ENCODE peak calls at places on chromosomes 4 and X, in eight cellular contexts. S is cerebellum; W is dorsolateral prefrontal cortex; K is stimulated activated naive CD8-positive, alpha-beta T cell treated with anti-CD3 and anti-CD28 coated beads, Interleukin-15, Interleukin-2, amounts not matched to agents 100 U/mL and 50 U/mL, for 24 hours; N is GM03348; J is hippocampal formation; I is activated CD8-positive, alpha-beta T cell treated with anti-CD3 and anti-CD28 coated beads, Interleukin-2, amount 10 ng/mL, durations not matched to agents 7 days and 5 days; M is nephron progenitor cell. Q is an unnamed sample.

GRCh38 chr4:71974681-71975080 is 57.1 kb upstream of the NPFFR2 start:
- DNase-seq in S (no peak), W (no peak), K (no peak), N (peak), J (no peak), I (no peak), M (no peak), Q (no peak)

GRCh38 chrX:40720386-40720785 is 15.0 kb downstream of the MED14 start:
- DNase-seq in S (no peak), W (no peak), K (no peak), N (no peak), J (no peak), I (no peak), M (no peak), Q (no peak)

GRCh38 chrX:110741213-110741796 is 54.3 kb downstream of the CHRDL1 start:
- DNase-seq in S (no peak), W (no peak), K (no peak), N (peak), J (no peak), I (no peak), M (no peak), Q (no peak)

GRCh38 chr4:16195209-16195608 is 31.1 kb downstream of the TAPT1 start:
- DNase-seq in S (no peak), W (no peak), K (no peak), N (no peak), J (no peak), I (no peak), M (no peak), Q (no peak)

GRCh38 chr4:7507381-7507780 is 72.7 kb upstream of the PSAPL1 start:
- DNase-seq in S (no peak), W (no peak), K (no peak), N (no peak), J (no peak), I (no peak), M (no peak), Q (no peak)

GRCh38 chrX:154532690-154533089 is 14.0 kb downstream of the G6PD start:
- DNase-seq in S (no peak), W (no peak), K (no peak), N (no peak), J (no peak), I (no peak), M (no peak), Q (no peak)

GRCh38 chrX:65697915-65698796 is 30.7 kb downstream of the MSN start:
- DNase-seq in S (no peak), W (no peak), K (peak), N (no peak), J (no peak), I (peak), M (peak), Q (peak)

GRCh38 chrX:71621644-71622346 is 3.5 kb upstream of the CXCR3 start:
- DNase-seq in S (no peak), W (no peak), K (no peak), N (peak), J (no peak), I (no peak), M (no peak), Q (no peak)

GRCh38 chrX:151416521-151417048 is 19.6 kb downstream of the VMA21 start:
- DNase-seq in S (no peak), W (no peak), K (no peak), N (no peak), J (no peak), I (no peak), M (no peak), Q (no peak)

GRCh38 chr4:168408620-168409019 is 71.7 kb downstream of the DDX60L start:
- DNase-seq in S (no peak), W (no peak), K (no peak), N (peak), J (no peak), I (no peak), M (no peak), Q (peak)

GRCh38 chr4:74536557-74536956 is 91.6 kb downstream of the AREG start:
- DNase-seq in S (no peak), W (no peak), K (no peak), N (no peak), J (no peak), I (no peak), M (no peak), Q (no peak)

GRCh38 chrX:136711147-136711546 is 63.2 kb downstream of the CD40LG start:
- DNase-seq in S (no peak), W (no peak), K (no peak), N (peak), J (peak), I (no peak), M (peak), Q (peak)

GRCh38 chr4:144868309-144868708 is 222.4 kb downstream of the HHIP start:
- DNase-seq in S (no peak), W (no peak), K (no peak), N (no peak), J (no peak), I (no peak), M (no peak), Q (no peak)

GRCh38 chr4:105588252-105588651 is 35.8 kb downstream of the ARHGEF38 start:
- DNase-seq in S (no peak), W (no peak), K (no peak), N (no peak), J (no peak), I (no peak), M (no peak), Q (no peak)

GRCh38 chr4:183118585-183118984 is 19.5 kb downstream of the WWC2 start:
- DNase-seq in S (no peak), W (no peak), K (no peak), N (peak), J (no peak), I (no peak), M (no peak), Q (no peak)

GRCh38 chrX:65924938-65925507 is 114.9 kb downstream of the VSIG4 start:
- DNase-seq in S (no peak), W (no peak), K (no peak), N (no peak), J (no peak), I (no peak), M (no peak), Q (no peak)

GRCh38 chr4:112099701-112100289 is 45.5 kb upstream of the FAM241A start:
- DNase-seq in S (peak), W (no peak), K (no peak), N (peak), J (peak), I (no peak), M (no peak), Q (no peak)

GRCh38 chr4:78656968-78657445 is 105.4 kb downstream of the ANXA3 start:
- DNase-seq in S (no peak), W (no peak), K (peak), N (no peak), J (peak), I (peak), M (no peak), Q (no peak)

GRCh38 chr4:25020240-25020639 is 10.5 kb downstream of the LGI2 start:
- DNase-seq in S (no peak), W (no peak), K (no peak), N (no peak), J (no peak), I (no peak), M (no peak), Q (no peak)

GRCh38 chrX:20362268-20363002 is 95.7 kb upstream of the RPS6KA3 start:
- DNase-seq in S (no peak), W (no peak), K (no peak), N (peak), J (no peak), I (no peak), M (no peak), Q (no peak)

GRCh38 chr4:82739292-82740190 is 59.1 kb downstream of the SCD5 start:
- DNase-seq in S (no peak), W (peak), K (peak), N (peak), J (peak), I (peak), M (peak), Q (peak)

GRCh38 chr4:185280608-185281007 is 71.2 kb downstream of the SNX25 start:
- DNase-seq in S (no peak), W (no peak), K (no peak), N (no peak), J (no peak), I (no peak), M (peak), Q (no peak)